ENCODE peak calls at places on chromosomes 7 and 10, in six cellular contexts. T is C1 segment of cervical spinal cord; X is GM04504; Q is stimulated activated CD4-positive, alpha-beta T cell treated with anti-CD3 and anti-CD28 coated beads, Interleukin-12 subunit alpha, Interleukin-12 subunit beta, amount 100 ng/mL, for 4 hours; C is midbrain; N is BE2C. W is an unnamed sample.

GRCh38 chr7:119472398-119473038 is 800.5 kb upstream of the KCND2 start:
- DNase-seq in C (no peak), Q (no peak), N (no peak), X (no peak), T (no peak), W (peak)

GRCh38 chr7:91156326-91156725 is 107.9 kb upstream of the FZD1 start:
- DNase-seq in C (no peak), X (peak), T (no peak), Q (no peak), N (no peak), W (no peak)

GRCh38 chr10:116113721-116114501 is 159.1 kb downstream of the GFRA1 start:
- DNase-seq in T (no peak), N (no peak), C (no peak), Q (no peak), X (peak), W (no peak)

GRCh38 chr7:106177738-106178592 is 65.9 kb upstream of the SYPL1 start:
- DNase-seq in T (no peak), X (no peak), N (no peak), C (no peak), Q (no peak), W (peak)

GRCh38 chr10:70492786-70493659 is 14.5 kb downstream of the PALD1 start:
- DNase-seq in C (no peak), X (no peak), T (no peak), N (no peak), Q (no peak), W (no peak)

GRCh38 chr7:108128514-108128913 is 1.6 kb downstream of the LAMB4 start:
- DNase-seq in T (no peak), N (no peak), C (no peak), Q (no peak), X (no peak), W (no peak)

GRCh38 chr10:130358981-130359650 is 222.9 kb downstream of the GLRX3 start:
- DNase-seq in N (no peak), X (no peak), T (no peak), Q (no peak), C (no peak), W (no peak)

GRCh38 chr10:125123363-125124113 is 36.8 kb downstream of the CTBP2 start:
- DNase-seq in T (peak), Q (no peak), X (no peak), N (peak), C (peak), W (no peak)

GRCh38 chr10:103350522-103351260 is at the start of gene PCGF6:
- DNase-seq in Q (peak), C (peak), T (peak), N (peak), X (peak), W (peak)

GRCh38 chr10:79473511-79474095 is 28.2 kb upstream of the ZCCHC24 start:
- DNase-seq in N (no peak), Q (no peak), X (no peak), T (no peak), C (no peak), W (no peak)

GRCh38 chr7:159039716-159040115 is 105.0 kb downstream of the VIPR2 start:
- DNase-seq in N (no peak), T (no peak), C (no peak), X (no peak), Q (no peak), W (no peak)

GRCh38 chr10:63628526-63629362 is 107.5 kb downstream of the REEP3 start:
- DNase-seq in T (peak), N (peak), C (peak), X (no peak), Q (no peak), W (peak)

GRCh38 chr7:42272793-42273665 is 36.0 kb upstream of the GLI3 start:
- DNase-seq in T (no peak), X (peak), N (no peak), Q (no peak), C (no peak), W (no peak)

GRCh38 chr7:113289140-113289740 is 170.9 kb upstream of the SMIM30 start:
- DNase-seq in X (peak), N (no peak), C (no peak), Q (no peak), T (no peak), W (peak)

GRCh38 chr7:28405662-28406061 is 6.7 kb upstream of the CREB5 start:
- DNase-seq in Q (no peak), X (peak), T (no peak), C (no peak), N (no peak), W (no peak)

GRCh38 chr7:136369225-136369624 is 392.1 kb upstream of the MTPN start:
- DNase-seq in N (no peak), Q (no peak), C (no peak), T (no peak), X (no peak), W (no peak)

GRCh38 chr7:89316584-89316983 is 521.0 kb upstream of the TEX47 start:
- DNase-seq in N (no peak), X (no peak), C (no peak), Q (no peak), T (no peak), W (no peak)

GRCh38 chr7:105811189-105811847 is 65.1 kb downstream of the ATXN7L1 start:
- DNase-seq in N (no peak), C (no peak), T (no peak), X (no peak), Q (no peak), W (no peak)

GRCh38 chr10:31011660-31012022 is 20.0 kb downstream of the ZNF438 start:
- DNase-seq in T (no peak), X (no peak), C (no peak), Q (no peak), N (no peak), W (no peak)

GRCh38 chr10:85602306-85602705 is 764.3 kb downstream of the GRID1 start:
- DNase-seq in X (no peak), T (no peak), Q (no peak), C (no peak), N (no peak), W (no peak)